ENCODE peak calls at places on chromosome 4, in nine cellular contexts. One of them, this sample, is unnamed.
A peak's percentile ranks its signal among the peaks of the same experiment; 100 is the strongest.

GRCh38 chr4:140049924-140050681 is 103.9 kb downstream of the MAML3 start:
- DNase-seq in ovary: no peak
- DNase-seq in stomach: no peak
- DNase-seq in GM12892: no peak
- DNase-seq in HCT116: no peak
- DNase-seq in IMR-90: peak; percentile 48
- DNase-seq in heart left ventricle: no peak
- DNase-seq in sigmoid colon: no peak
- DNase-seq in body of pancreas: no peak
- DNase-seq in this sample: no peak

GRCh38 chr4:144189121-144189520 is 48.6 kb upstream of the GYPA start:
- DNase-seq in sigmoid colon: no peak
- DNase-seq in body of pancreas: no peak
- DNase-seq in GM12892: no peak
- DNase-seq in stomach: no peak
- DNase-seq in IMR-90: no peak
- DNase-seq in ovary: no peak
- DNase-seq in heart left ventricle: no peak
- DNase-seq in HCT116: no peak
- DNase-seq in this sample: no peak

GRCh38 chr4:140233811-140234696 is 80.1 kb upstream of the MAML3 start:
- DNase-seq in GM12892: no peak
- DNase-seq in heart left ventricle: no peak
- DNase-seq in sigmoid colon: no peak
- DNase-seq in HCT116: no peak
- DNase-seq in ovary: no peak
- DNase-seq in stomach: no peak
- DNase-seq in IMR-90: peak; percentile 90
- DNase-seq in body of pancreas: no peak
- DNase-seq in this sample: no peak

GRCh38 chr4:24599275-24599674 is 14.9 kb upstream of the DHX15 start:
- DNase-seq in ovary: no peak
- DNase-seq in sigmoid colon: no peak
- DNase-seq in GM12892: no peak
- DNase-seq in stomach: no peak
- DNase-seq in IMR-90: no peak
- DNase-seq in heart left ventricle: no peak
- DNase-seq in body of pancreas: no peak
- DNase-seq in HCT116: no peak
- DNase-seq in this sample: no peak

GRCh38 chr4:153488006-153488718 is 22.0 kb downstream of the TMEM131L start:
- DNase-seq in ovary: no peak
- DNase-seq in stomach: no peak
- DNase-seq in HCT116: no peak
- DNase-seq in body of pancreas: no peak
- DNase-seq in heart left ventricle: peak; percentile 39
- DNase-seq in GM12892: no peak
- DNase-seq in sigmoid colon: no peak
- DNase-seq in IMR-90: peak; percentile 53
- DNase-seq in this sample: peak; percentile 39

GRCh38 chr4:185011408-185011807 is 6.9 kb upstream of the HELT start:
- DNase-seq in HCT116: peak; percentile 4
- DNase-seq in IMR-90: no peak
- DNase-seq in body of pancreas: peak; percentile 53
- DNase-seq in sigmoid colon: no peak
- DNase-seq in stomach: no peak
- DNase-seq in GM12892: no peak
- DNase-seq in heart left ventricle: no peak
- DNase-seq in ovary: no peak
- DNase-seq in this sample: no peak

GRCh38 chr4:176137626-176138025 is 57.8 kb downstream of the SPATA4 start:
- DNase-seq in heart left ventricle: no peak
- DNase-seq in sigmoid colon: no peak
- DNase-seq in IMR-90: peak; percentile 60
- DNase-seq in body of pancreas: no peak
- DNase-seq in stomach: no peak
- DNase-seq in GM12892: no peak
- DNase-seq in ovary: no peak
- DNase-seq in HCT116: no peak
- DNase-seq in this sample: no peak

GRCh38 chr4:109111031-109111430 is 191.4 kb downstream of the COL25A1 start:
- DNase-seq in stomach: no peak
- DNase-seq in GM12892: no peak
- DNase-seq in HCT116: no peak
- DNase-seq in sigmoid colon: no peak
- DNase-seq in heart left ventricle: no peak
- DNase-seq in body of pancreas: no peak
- DNase-seq in IMR-90: no peak
- DNase-seq in ovary: no peak
- DNase-seq in this sample: no peak

DNA sequence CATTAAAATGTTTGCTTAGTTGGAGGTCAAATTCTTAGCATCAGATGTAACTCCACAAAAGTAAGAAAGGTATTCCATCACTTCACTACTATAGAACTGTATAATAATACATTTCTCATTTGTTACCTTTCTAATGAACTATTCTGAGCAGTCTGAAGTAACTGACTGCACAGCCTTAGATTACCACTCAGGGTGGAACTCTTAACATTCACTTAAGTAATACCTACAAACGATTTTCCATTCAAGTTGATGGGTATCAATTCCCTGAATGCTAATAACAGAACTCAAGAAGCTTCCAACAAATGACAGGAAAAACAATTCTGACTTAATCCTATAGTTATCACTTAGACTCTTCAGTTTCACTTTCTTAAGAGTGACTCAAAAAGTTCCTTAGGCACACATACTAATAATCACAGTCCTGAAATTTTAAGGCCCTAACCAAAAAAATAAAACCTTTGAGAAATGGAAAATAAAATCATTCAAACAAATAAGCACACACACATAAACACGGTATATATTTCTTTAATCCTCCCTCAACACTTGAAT is 20.9 kb downstream of the HNRNPD start:
- DNase-seq in sigmoid colon: no peak
- DNase-seq in heart left ventricle: no peak
- DNase-seq in HCT116: no peak
- DNase-seq in body of pancreas: no peak
- DNase-seq in ovary: no peak
- DNase-seq in GM12892: no peak
- DNase-seq in IMR-90: peak; percentile 8
- DNase-seq in stomach: no peak
- DNase-seq in this sample: no peak
- TF ChIP-seq POLR2A in sigmoid colon: no peak
- TF ChIP-seq POLR2A in heart left ventricle: no peak
- TF ChIP-seq POLR2A in HCT116: no peak
- TF ChIP-seq POLR2A in body of pancreas: no peak
- TF ChIP-seq POLR2A in ovary: no peak
- TF ChIP-seq POLR2A in GM12892: no peak
- TF ChIP-seq POLR2A in IMR-90: no peak
- TF ChIP-seq POLR2A in stomach: no peak
- TF ChIP-seq POLR2A in this sample: no peak

GRCh38 chr4:971670-972500 is 1.5 kb downstream of the DGKQ start:
- DNase-seq in stomach: no peak
- DNase-seq in ovary: no peak
- DNase-seq in sigmoid colon: no peak
- DNase-seq in body of pancreas: no peak
- DNase-seq in HCT116: no peak
- DNase-seq in IMR-90: no peak
- DNase-seq in heart left ventricle: no peak
- DNase-seq in GM12892: no peak
- DNase-seq in this sample: peak; percentile 64

GRCh38 chr4:970854-971520 is 2.4 kb downstream of the DGKQ start:
- DNase-seq in HCT116: no peak
- DNase-seq in ovary: no peak
- DNase-seq in heart left ventricle: no peak
- DNase-seq in stomach: no peak
- DNase-seq in sigmoid colon: no peak
- DNase-seq in IMR-90: no peak
- DNase-seq in GM12892: no peak
- DNase-seq in body of pancreas: no peak
- DNase-seq in this sample: no peak

GRCh38 chr4:968621-969394 is 4.6 kb downstream of the DGKQ start:
- DNase-seq in ovary: no peak
- DNase-seq in GM12892: no peak
- DNase-seq in sigmoid colon: no peak
- DNase-seq in body of pancreas: peak; percentile 68
- DNase-seq in stomach: no peak
- DNase-seq in IMR-90: no peak
- DNase-seq in HCT116: no peak
- DNase-seq in heart left ventricle: no peak
- DNase-seq in this sample: peak; percentile 15

GRCh38 chr4:968221-968620 is 5.1 kb downstream of the DGKQ start:
- DNase-seq in heart left ventricle: no peak
- DNase-seq in ovary: no peak
- DNase-seq in IMR-90: no peak
- DNase-seq in HCT116: no peak
- DNase-seq in stomach: no peak
- DNase-seq in body of pancreas: no peak
- DNase-seq in sigmoid colon: no peak
- DNase-seq in GM12892: no peak
- DNase-seq in this sample: peak; percentile 20

DNA sequence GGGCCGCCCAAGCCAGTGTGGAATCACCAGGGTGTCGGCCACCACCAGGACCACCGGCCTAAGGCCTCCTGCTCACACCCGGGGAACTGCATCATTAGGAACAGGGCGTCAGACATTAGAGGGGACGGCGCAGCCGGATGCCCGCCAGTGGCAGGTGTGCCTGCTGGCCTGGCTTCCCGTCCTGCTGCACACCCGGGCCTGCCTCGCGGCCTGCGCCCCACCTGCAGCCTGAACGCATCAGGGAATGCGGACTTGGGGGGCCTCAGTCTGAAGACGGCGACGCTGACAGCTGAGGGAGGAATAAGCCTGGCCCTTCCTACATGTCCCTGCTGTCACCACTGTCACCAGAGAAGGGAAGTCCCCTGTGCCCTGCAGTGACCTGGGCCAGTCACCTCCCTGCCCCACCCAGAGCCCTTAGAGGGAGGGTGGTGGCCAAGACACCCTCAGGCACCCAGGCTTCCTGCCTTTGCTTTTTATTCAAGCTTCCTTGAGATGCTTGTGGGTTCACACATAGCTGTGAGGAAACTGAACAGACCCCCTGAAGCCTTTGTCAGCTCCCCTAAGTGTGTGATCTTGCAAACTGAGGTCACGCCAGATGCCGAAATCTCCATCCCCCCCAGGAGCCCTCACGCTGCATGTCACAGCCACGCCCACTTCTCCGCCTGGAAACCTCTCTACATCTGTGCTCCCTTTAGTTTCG is 3.2 kb downstream of the DGKQ start:
- DNase-seq in IMR-90: no peak
- DNase-seq in sigmoid colon: no peak
- DNase-seq in body of pancreas: no peak
- DNase-seq in GM12892: no peak
- DNase-seq in heart left ventricle: no peak
- DNase-seq in ovary: no peak
- DNase-seq in stomach: no peak
- DNase-seq in HCT116: no peak
- DNase-seq in this sample: no peak
- TF ChIP-seq POLR2A in IMR-90: no peak
- TF ChIP-seq POLR2A in sigmoid colon: no peak
- TF ChIP-seq POLR2A in body of pancreas: no peak
- TF ChIP-seq POLR2A in GM12892: no peak
- TF ChIP-seq POLR2A in heart left ventricle: no peak
- TF ChIP-seq POLR2A in ovary: no peak
- TF ChIP-seq POLR2A in stomach: no peak
- TF ChIP-seq POLR2A in HCT116: no peak
- TF ChIP-seq POLR2A in this sample: no peak

GRCh38 chr4:40246938-40247337 is 50.1 kb downstream of the RHOH start:
- DNase-seq in IMR-90: no peak
- DNase-seq in sigmoid colon: no peak
- DNase-seq in ovary: no peak
- DNase-seq in HCT116: no peak
- DNase-seq in body of pancreas: no peak
- DNase-seq in GM12892: no peak
- DNase-seq in stomach: no peak
- DNase-seq in heart left ventricle: no peak
- DNase-seq in this sample: no peak

GRCh38 chr4:40245794-40246546 is 49.1 kb downstream of the RHOH start:
- DNase-seq in body of pancreas: peak; percentile 42
- DNase-seq in HCT116: no peak
- DNase-seq in GM12892: no peak
- DNase-seq in sigmoid colon: no peak
- DNase-seq in IMR-90: no peak
- DNase-seq in ovary: no peak
- DNase-seq in heart left ventricle: no peak
- DNase-seq in stomach: no peak
- DNase-seq in this sample: no peak

GRCh38 chr4:40243390-40243948 is 46.6 kb downstream of the RHOH start:
- DNase-seq in stomach: no peak
- DNase-seq in IMR-90: no peak
- DNase-seq in heart left ventricle: no peak
- DNase-seq in sigmoid colon: no peak
- DNase-seq in ovary: no peak
- DNase-seq in GM12892: no peak
- DNase-seq in HCT116: no peak
- DNase-seq in body of pancreas: no peak
- DNase-seq in this sample: no peak

GRCh38 chr4:40246547-40246900 is 49.7 kb downstream of the RHOH start:
- DNase-seq in HCT116: no peak
- DNase-seq in GM12892: no peak
- DNase-seq in heart left ventricle: no peak
- DNase-seq in stomach: no peak
- DNase-seq in sigmoid colon: no peak
- DNase-seq in ovary: no peak
- DNase-seq in body of pancreas: no peak
- DNase-seq in IMR-90: no peak
- DNase-seq in this sample: no peak

GRCh38 chr4:40247350-40247749 is 50.5 kb downstream of the RHOH start:
- DNase-seq in sigmoid colon: no peak
- DNase-seq in heart left ventricle: no peak
- DNase-seq in HCT116: no peak
- DNase-seq in body of pancreas: peak; percentile 9
- DNase-seq in stomach: no peak
- DNase-seq in ovary: no peak
- DNase-seq in GM12892: no peak
- DNase-seq in IMR-90: no peak
- DNase-seq in this sample: no peak
- TF ChIP-seq POLR2A in sigmoid colon: no peak
- TF ChIP-seq POLR2A in heart left ventricle: no peak
- TF ChIP-seq POLR2A in HCT116: no peak
- TF ChIP-seq POLR2A in body of pancreas: no peak
- TF ChIP-seq POLR2A in stomach: no peak
- TF ChIP-seq POLR2A in ovary: no peak
- TF ChIP-seq POLR2A in GM12892: peak; percentile 69
- TF ChIP-seq POLR2A in IMR-90: no peak
- TF ChIP-seq POLR2A in this sample: no peak

DNA sequence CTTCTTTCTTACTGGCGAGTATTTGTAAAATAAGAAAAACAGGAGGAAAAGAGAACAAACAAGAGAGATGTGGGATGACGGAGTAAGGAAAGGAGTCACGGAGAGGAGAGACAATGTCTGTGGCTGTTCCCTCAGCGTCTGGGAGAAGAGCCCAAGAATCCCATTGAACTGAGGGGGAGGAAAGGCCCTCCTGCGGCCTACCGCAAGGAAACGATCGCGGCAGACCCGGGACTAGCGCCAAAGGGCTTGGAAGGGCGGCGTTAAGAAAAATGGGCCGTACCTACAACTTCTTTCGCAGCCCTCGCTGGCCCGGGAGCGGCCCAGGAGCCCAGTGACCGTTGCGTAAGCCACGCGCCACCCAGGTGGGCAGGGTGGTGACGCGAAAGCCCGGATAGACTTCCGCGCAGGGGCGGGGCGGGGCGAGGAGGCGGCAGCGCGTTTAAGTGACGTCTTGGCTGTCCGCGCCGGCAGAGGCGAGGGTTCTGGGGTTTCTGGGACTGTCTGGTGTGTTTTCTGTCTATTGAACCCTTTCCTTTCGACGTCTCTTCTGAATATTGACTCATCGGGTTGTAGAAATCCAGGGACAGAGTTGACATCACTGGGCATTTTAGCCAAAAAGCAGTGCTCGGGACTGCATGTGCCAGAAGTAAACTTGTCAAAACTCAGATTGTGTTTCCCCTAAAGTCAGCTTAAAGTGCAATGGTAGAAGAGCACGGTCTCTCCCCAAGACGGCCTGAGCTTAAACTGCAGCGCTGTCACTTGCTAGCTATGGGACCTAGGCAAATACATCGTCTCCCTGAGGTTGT is at the start of gene SLC9B1:
- DNase-seq in ovary: peak; percentile 98
- DNase-seq in stomach: peak; percentile 98
- DNase-seq in body of pancreas: peak; percentile 98
- DNase-seq in heart left ventricle: peak; percentile 96
- DNase-seq in sigmoid colon: peak; percentile 99
- DNase-seq in IMR-90: peak; percentile 97
- DNase-seq in HCT116: peak; percentile 91
- DNase-seq in GM12892: peak; percentile 57
- DNase-seq in this sample: peak; percentile 98
- TF ChIP-seq POLR2A in ovary: peak; percentile 94
- TF ChIP-seq POLR2A in stomach: peak; percentile 58
- TF ChIP-seq POLR2A in body of pancreas: peak; percentile 93
- TF ChIP-seq POLR2A in heart left ventricle: peak; percentile 69
- TF ChIP-seq POLR2A in sigmoid colon: peak; percentile 78
- TF ChIP-seq POLR2A in IMR-90: peak; percentile 73
- TF ChIP-seq POLR2A in HCT116: peak; percentile 80
- TF ChIP-seq POLR2A in GM12892: peak; percentile 88
- TF ChIP-seq POLR2A in this sample: peak; percentile 79